ENCODE peak calls at places on chromosomes 6 and 20, in ten cellular contexts. P is stimulated activated naive CD8-positive, alpha-beta T cell treated with anti-CD3 and anti-CD28 coated beads, Interleukin-15, amount 100 ng/mL, for 72 hours; Q is GM06990; S is heart right ventricle; Y is cardiac fibroblast; K is neural progenitor cell; M is HEK293T; C is Panc1; U is germinal center; I is fibroblast of pulmonary artery. Z is an unnamed sample.

GRCh38 chr20:12723811-12724210 is 285.0 kb upstream of the SPTLC3 start:
- DNase-seq in C (no peak), Y (no peak), P (no peak), S (no peak), K (no peak), I (no peak), M (no peak), U (no peak), Q (no peak), Z (no peak)

GRCh38 chr6:11067348-11067747 is 23.2 kb upstream of the ELOVL2 start:
- DNase-seq in S (no peak), Y (no peak), P (no peak), K (no peak), C (no peak), M (no peak), U (no peak), I (no peak), Q (no peak), Z (no peak)

GRCh38 chr6:106620931-106621672 is 8.2 kb downstream of the RTN4IP1 start:
- DNase-seq in M (no peak), C (no peak), Y (no peak), S (no peak), I (peak), U (no peak), K (no peak), Q (no peak), P (no peak), Z (no peak)

GRCh38 chr6:131867744-131868143 is 59.9 kb downstream of the ENPP1 start:
- DNase-seq in U (no peak), Q (no peak), I (peak), M (no peak), S (no peak), P (no peak), C (no peak), Y (peak), K (no peak), Z (no peak)

GRCh38 chr6:138631566-138631965 is 132.3 kb upstream of the NHSL1 start:
- DNase-seq in I (no peak), P (no peak), K (no peak), U (no peak), S (no peak), Y (no peak), Q (no peak), C (no peak), M (no peak), Z (no peak)

GRCh38 chr6:81814365-81815109 is 62.1 kb upstream of the TENT5A start:
- DNase-seq in P (no peak), S (no peak), Y (peak), C (no peak), Q (no peak), M (no peak), K (no peak), I (peak), U (no peak), Z (no peak)

GRCh38 chr6:10418862-10419748 is 4.2 kb upstream of the TFAP2A start:
- DNase-seq in K (peak), Q (peak), P (no peak), C (no peak), U (no peak), Y (no peak), M (no peak), I (no peak), S (no peak), Z (peak)

GRCh38 chr6:33578588-33579011 is 1.5 kb downstream of the BAK1 start:
- DNase-seq in U (peak), I (no peak), S (no peak), P (no peak), M (no peak), Q (peak), Y (no peak), C (no peak), K (no peak), Z (peak)

GRCh38 chr6:39072830-39073229 is 24.2 kb downstream of the GLP1R start:
- DNase-seq in M (no peak), Q (no peak), U (no peak), C (no peak), P (no peak), K (no peak), I (no peak), Y (no peak), S (no peak), Z (no peak)

GRCh38 chr6:43847741-43848630 is 78.0 kb downstream of the VEGFA start:
- DNase-seq in Q (no peak), I (no peak), U (no peak), C (no peak), Y (no peak), S (no peak), K (no peak), P (no peak), M (no peak), Z (no peak)

GRCh38 chr6:32212076-32212760 is 11.6 kb downstream of the NOTCH4 start:
- DNase-seq in C (no peak), Y (no peak), Q (no peak), U (no peak), P (no peak), K (no peak), I (no peak), M (no peak), S (no peak), Z (no peak)

GRCh38 chr20:24148372-24148771 is 159.8 kb upstream of the GGTLC1 start:
- DNase-seq in I (no peak), U (no peak), Q (peak), Y (no peak), C (no peak), M (no peak), P (no peak), S (no peak), K (no peak), Z (no peak)

GRCh38 chr6:6007311-6008113 is 787 bp upstream of the NRN1 start:
- DNase-seq in Q (no peak), Y (no peak), C (no peak), K (peak), M (peak), U (peak), S (peak), P (peak), I (no peak), Z (peak)

GRCh38 chr6:161578478-161578877 is 304.6 kb upstream of the AGPAT4 start:
- DNase-seq in Y (no peak), K (no peak), S (no peak), I (no peak), P (no peak), U (no peak), C (no peak), M (no peak), Q (no peak), Z (no peak)

GRCh38 chr6:112833546-112834215 is 486.6 kb downstream of the RFPL4B start:
- DNase-seq in I (peak), Y (peak), U (no peak), C (no peak), P (no peak), M (no peak), S (no peak), K (no peak), Q (no peak), Z (no peak)

GRCh38 chr20:62936996-62937352 is 973 bp upstream of the GID8 start:
- DNase-seq in K (no peak), M (no peak), P (no peak), S (no peak), U (no peak), Y (peak), Q (no peak), I (peak), C (no peak), Z (no peak)

GRCh38 chr6:76940186-76940585 is 523.1 kb downstream of the HTR1B start:
- DNase-seq in S (no peak), K (no peak), Y (peak), U (no peak), P (no peak), M (no peak), C (no peak), Q (no peak), I (peak), Z (no peak)

GRCh38 chr6:96794980-96795379 is 42.3 kb downstream of the GPR63 start:
- DNase-seq in Y (peak), I (peak), Q (no peak), K (peak), C (no peak), S (no peak), U (no peak), P (no peak), M (no peak), Z (no peak)

Z was measured in GM20000.